ENCODE peak calls at places on chromosomes 7 and 10, in four cellular contexts. A is NCI-H460, P is WERI-Rb-1, H is germinal center. T is an unnamed sample.

GRCh38 chr10:110260746-110261477 is 43.8 kb downstream of the SMNDC1 start:
- DNase-seq in H (no peak), A (no peak), P (no peak), T (no peak)

GRCh38 chr7:99618726-99619125 is 2.0 kb downstream of the ZSCAN25 start:
- DNase-seq in A (peak), P (no peak), H (no peak), T (no peak)

GRCh38 chr10:96502561-96503267 is 11.0 kb downstream of the TLL2 start:
- DNase-seq in A (no peak), P (no peak), H (no peak), T (no peak)

GRCh38 chr7:143456992-143457793 is 13.9 kb downstream of the TAS2R60 start:
- DNase-seq in H (no peak), A (no peak), P (no peak), T (no peak)

GRCh38 chr7:121954803-121955202 is 81.8 kb downstream of the PTPRZ1 start:
- DNase-seq in P (no peak), H (no peak), A (no peak), T (no peak)

GRCh38 chr10:30836411-30836810 is 195.3 kb downstream of the ZNF438 start:
- DNase-seq in P (no peak), A (no peak), H (no peak), T (no peak)

GRCh38 chr10:31116226-31116625 is 84.6 kb upstream of the ZNF438 start:
- DNase-seq in P (no peak), A (no peak), H (no peak), T (no peak)

GRCh38 chr10:124092270-124093075 is 925 bp downstream of the CHST15 start:
- DNase-seq in A (peak), H (peak), P (peak), T (peak)

GRCh38 chr7:121337398-121337797 is 8.6 kb downstream of the WNT16 start:
- DNase-seq in P (peak), A (peak), H (no peak), T (peak)

GRCh38 chr10:88926484-88927249 is 25.9 kb downstream of the ACTA2 start:
- DNase-seq in P (no peak), A (no peak), H (no peak), T (peak)

GRCh38 chr7:120272261-120272895 is 597 bp upstream of the KCND2 start:
- DNase-seq in P (peak), A (peak), H (peak), T (peak)

GRCh38 chr10:70809011-70809611 is 6.6 kb upstream of the SGPL1 start:
- DNase-seq in H (no peak), P (no peak), A (no peak), T (no peak)

GRCh38 chr10:84097787-84098353 is 41.4 kb upstream of the GHITM start:
- DNase-seq in A (peak), P (no peak), H (no peak), T (peak)

GRCh38 chr7:123714296-123715080 is 34.3 kb downstream of the WASL start:
- DNase-seq in H (no peak), P (no peak), A (no peak), T (no peak)

GRCh38 chr7:127667017-127667670 is 15.2 kb downstream of the SND1 start:
- DNase-seq in H (no peak), P (no peak), A (peak), T (no peak)

GRCh38 chr7:106067678-106068077 is 44.4 kb downstream of the SYPL1 start:
- DNase-seq in A (no peak), H (no peak), P (no peak), T (no peak)

GRCh38 chr10:119270893-119271361 is 63.6 kb downstream of the GRK5 start:
- DNase-seq in P (no peak), H (peak), A (no peak), T (no peak)

GRCh38 chr7:12244129-12244528 is 33.0 kb downstream of the TMEM106B start:
- DNase-seq in A (peak), H (no peak), P (peak), T (peak)

GRCh38 chr10:77478248-77478963 is 159.2 kb downstream of the KCNMA1 start:
- DNase-seq in P (no peak), H (no peak), A (no peak), T (no peak)

T was measured in T47D.